ENCODE peak calls at places on chromosome 15, in ten cellular contexts. One of them, this sample, is unnamed. For H3K27me3, the result is how much of the 10 kb centered on the place peaks cover.

GRCh38 chr15:90716317-90716975 is 700 bp upstream of the BLM start:
- DNase-seq in psoas muscle: no peak
- DNase-seq in neural progenitor cell: no peak
- DNase-seq in spleen: no peak
- DNase-seq in fibroblast of lung: peak
- DNase-seq in aorta: no peak
- DNase-seq in lung: no peak
- DNase-seq in endodermal cell: no peak
- DNase-seq in GM23248: peak
- DNase-seq in testis: peak
- DNase-seq in this sample: no peak

GRCh38 chr15:73403171-73403570 is 34.4 kb upstream of the HCN4 start:
- DNase-seq in endodermal cell: no peak
- DNase-seq in neural progenitor cell: no peak
- DNase-seq in aorta: no peak
- DNase-seq in fibroblast of lung: peak
- DNase-seq in psoas muscle: no peak
- DNase-seq in lung: no peak
- DNase-seq in spleen: no peak
- DNase-seq in testis: no peak
- DNase-seq in GM23248: peak
- DNase-seq in this sample: no peak

GRCh38 chr15:93428135-93428534 is 339.1 kb upstream of the RGMA start:
- DNase-seq in neural progenitor cell: peak
- DNase-seq in lung: no peak
- DNase-seq in endodermal cell: no peak
- DNase-seq in testis: no peak
- DNase-seq in aorta: no peak
- DNase-seq in GM23248: no peak
- DNase-seq in fibroblast of lung: no peak
- DNase-seq in psoas muscle: no peak
- DNase-seq in spleen: no peak
- DNase-seq in this sample: no peak

GRCh38 chr15:88257311-88257901 is 867 bp upstream of the NTRK3 start:
- DNase-seq in neural progenitor cell: peak
- DNase-seq in psoas muscle: no peak
- DNase-seq in lung: no peak
- DNase-seq in spleen: no peak
- DNase-seq in endodermal cell: peak
- DNase-seq in testis: no peak
- DNase-seq in aorta: peak
- DNase-seq in fibroblast of lung: peak
- DNase-seq in GM23248: peak
- DNase-seq in this sample: no peak

GRCh38 chr15:59952960-59953359 is 51.2 kb upstream of the FOXB1 start:
- DNase-seq in neural progenitor cell: no peak
- DNase-seq in GM23248: no peak
- DNase-seq in fibroblast of lung: no peak
- DNase-seq in spleen: no peak
- DNase-seq in lung: no peak
- DNase-seq in testis: no peak
- DNase-seq in endodermal cell: no peak
- DNase-seq in aorta: no peak
- DNase-seq in psoas muscle: no peak
- DNase-seq in this sample: no peak

GRCh38 chr15:77504871-77505270 is 84.2 kb downstream of the HMG20A start:
- DNase-seq in testis: no peak
- DNase-seq in aorta: no peak
- DNase-seq in endodermal cell: no peak
- DNase-seq in fibroblast of lung: no peak
- DNase-seq in lung: no peak
- DNase-seq in GM23248: no peak
- DNase-seq in neural progenitor cell: no peak
- DNase-seq in psoas muscle: no peak
- DNase-seq in spleen: no peak
- DNase-seq in this sample: no peak

GRCh38 chr15:52569244-52569585 is 385 bp upstream of the ARPP19 start:
- DNase-seq in neural progenitor cell: no peak
- DNase-seq in endodermal cell: no peak
- DNase-seq in aorta: no peak
- DNase-seq in psoas muscle: no peak
- DNase-seq in spleen: no peak
- DNase-seq in lung: no peak
- DNase-seq in fibroblast of lung: no peak
- DNase-seq in testis: no peak
- DNase-seq in GM23248: no peak
- DNase-seq in this sample: no peak

GRCh38 chr15:27070816-27071215 is 99.8 kb downstream of the GABRG3 start:
- DNase-seq in GM23248: no peak
- DNase-seq in testis: no peak
- DNase-seq in endodermal cell: no peak
- DNase-seq in psoas muscle: no peak
- DNase-seq in spleen: no peak
- DNase-seq in fibroblast of lung: no peak
- DNase-seq in neural progenitor cell: no peak
- DNase-seq in aorta: no peak
- DNase-seq in lung: no peak
- DNase-seq in this sample: no peak

GRCh38 chr15:47182818-47183217 is 534.5 kb upstream of the SEMA6D start:
- DNase-seq in aorta: no peak
- DNase-seq in psoas muscle: no peak
- DNase-seq in testis: no peak
- DNase-seq in endodermal cell: no peak
- DNase-seq in lung: no peak
- DNase-seq in GM23248: no peak
- DNase-seq in fibroblast of lung: no peak
- DNase-seq in spleen: no peak
- DNase-seq in neural progenitor cell: no peak
- DNase-seq in this sample: no peak

GRCh38 chr15:47186071-47186470 is 531.2 kb upstream of the SEMA6D start:
- DNase-seq in psoas muscle: no peak
- DNase-seq in testis: no peak
- DNase-seq in aorta: no peak
- DNase-seq in spleen: no peak
- DNase-seq in GM23248: no peak
- DNase-seq in neural progenitor cell: no peak
- DNase-seq in fibroblast of lung: no peak
- DNase-seq in endodermal cell: no peak
- DNase-seq in lung: no peak
- DNase-seq in this sample: no peak

GRCh38 chr15:47184405-47185221 is 532.7 kb upstream of the SEMA6D start:
- DNase-seq in fibroblast of lung: peak
- DNase-seq in psoas muscle: no peak
- DNase-seq in endodermal cell: peak
- DNase-seq in lung: no peak
- DNase-seq in spleen: peak
- DNase-seq in aorta: peak
- DNase-seq in GM23248: peak
- DNase-seq in testis: peak
- DNase-seq in neural progenitor cell: peak
- DNase-seq in this sample: peak

GRCh38 chr15:47184003-47184404 is 533.3 kb upstream of the SEMA6D start:
- DNase-seq in psoas muscle: peak
- DNase-seq in endodermal cell: no peak
- DNase-seq in testis: peak
- DNase-seq in fibroblast of lung: no peak
- DNase-seq in GM23248: peak
- DNase-seq in spleen: peak
- DNase-seq in neural progenitor cell: peak
- DNase-seq in lung: no peak
- DNase-seq in aorta: peak
- DNase-seq in this sample: peak

DNA sequence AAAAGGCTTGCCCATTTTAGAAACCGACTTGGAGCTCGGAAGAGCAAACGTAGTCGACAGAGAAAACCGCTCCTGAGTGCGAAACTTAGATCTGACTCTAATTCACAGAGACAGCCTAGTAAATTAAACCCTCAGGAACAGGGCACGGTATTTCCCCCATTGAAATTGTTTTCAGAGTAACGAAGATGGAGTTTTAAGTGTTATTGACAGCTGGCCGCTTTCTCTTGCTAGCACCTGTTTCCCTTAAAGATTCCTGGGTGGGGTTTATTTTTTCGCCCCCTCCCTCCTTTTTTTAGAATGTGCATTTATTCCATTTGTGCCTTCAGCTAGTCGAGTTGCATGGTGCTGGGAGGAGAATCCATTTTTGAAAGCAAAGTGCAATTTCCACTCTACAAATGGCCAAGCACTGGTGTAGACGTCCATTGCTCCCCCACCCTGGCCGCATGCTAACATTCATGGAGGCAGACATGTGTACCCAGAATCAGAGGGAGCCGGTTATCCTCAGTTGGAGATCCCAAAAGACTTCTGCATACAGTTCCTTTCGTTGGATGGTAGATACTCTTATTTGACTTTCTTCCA is 532.0 kb upstream of the SEMA6D start:
- DNase-seq in neural progenitor cell: no peak
- DNase-seq in endodermal cell: no peak
- DNase-seq in spleen: no peak
- DNase-seq in fibroblast of lung: no peak
- DNase-seq in lung: no peak
- DNase-seq in aorta: no peak
- DNase-seq in GM23248: no peak
- DNase-seq in psoas muscle: no peak
- DNase-seq in testis: no peak
- DNase-seq in this sample: no peak
- H3K27me3 ChIP-seq in neural progenitor cell: half or more
- H3K27me3 ChIP-seq in endodermal cell: under half
- H3K27me3 ChIP-seq in spleen: under half
- H3K27me3 ChIP-seq in fibroblast of lung: under half
- H3K27me3 ChIP-seq in lung: under half
- H3K27me3 ChIP-seq in aorta: under half
- H3K27me3 ChIP-seq in GM23248: half or more
- H3K27me3 ChIP-seq in psoas muscle: under half
- H3K27me3 ChIP-seq in testis: under half
- H3K27me3 ChIP-seq in this sample: under half

GRCh38 chr15:95024388-95024787 is 793.0 kb downstream of the MCTP2 start:
- DNase-seq in aorta: no peak
- DNase-seq in testis: no peak
- DNase-seq in endodermal cell: peak
- DNase-seq in lung: no peak
- DNase-seq in psoas muscle: no peak
- DNase-seq in fibroblast of lung: peak
- DNase-seq in GM23248: peak
- DNase-seq in spleen: no peak
- DNase-seq in neural progenitor cell: peak
- DNase-seq in this sample: no peak

GRCh38 chr15:95018888-95019545 is 787.7 kb downstream of the MCTP2 start:
- DNase-seq in testis: no peak
- DNase-seq in spleen: no peak
- DNase-seq in psoas muscle: no peak
- DNase-seq in aorta: no peak
- DNase-seq in endodermal cell: peak
- DNase-seq in GM23248: peak
- DNase-seq in fibroblast of lung: peak
- DNase-seq in neural progenitor cell: no peak
- DNase-seq in lung: no peak
- DNase-seq in this sample: no peak

GRCh38 chr15:95019907-95020306 is 788.5 kb downstream of the MCTP2 start:
- DNase-seq in testis: no peak
- DNase-seq in lung: no peak
- DNase-seq in spleen: no peak
- DNase-seq in endodermal cell: no peak
- DNase-seq in aorta: no peak
- DNase-seq in neural progenitor cell: no peak
- DNase-seq in psoas muscle: no peak
- DNase-seq in fibroblast of lung: peak
- DNase-seq in GM23248: peak
- DNase-seq in this sample: no peak

GRCh38 chr15:95017950-95018349 is 786.6 kb downstream of the MCTP2 start:
- DNase-seq in neural progenitor cell: no peak
- DNase-seq in lung: no peak
- DNase-seq in testis: peak
- DNase-seq in aorta: peak
- DNase-seq in fibroblast of lung: peak
- DNase-seq in GM23248: no peak
- DNase-seq in endodermal cell: peak
- DNase-seq in spleen: peak
- DNase-seq in psoas muscle: peak
- DNase-seq in this sample: peak

GRCh38 chr15:95021816-95022215 is 790.5 kb downstream of the MCTP2 start:
- DNase-seq in endodermal cell: no peak
- DNase-seq in GM23248: no peak
- DNase-seq in psoas muscle: no peak
- DNase-seq in lung: no peak
- DNase-seq in testis: no peak
- DNase-seq in neural progenitor cell: no peak
- DNase-seq in fibroblast of lung: no peak
- DNase-seq in aorta: no peak
- DNase-seq in spleen: no peak
- DNase-seq in this sample: no peak
- H3K4me3 ChIP-seq in endodermal cell: no peak
- H3K4me3 ChIP-seq in GM23248: no peak
- H3K4me3 ChIP-seq in psoas muscle: no peak
- H3K4me3 ChIP-seq in lung: no peak
- H3K4me3 ChIP-seq in testis: no peak
- H3K4me3 ChIP-seq in neural progenitor cell: no peak
- H3K4me3 ChIP-seq in fibroblast of lung: no peak
- H3K4me3 ChIP-seq in aorta: no peak
- H3K4me3 ChIP-seq in spleen: no peak
- H3K4me3 ChIP-seq in this sample: no peak

GRCh38 chr15:39511915-39512260 is 69.0 kb upstream of the THBS1 start:
- DNase-seq in lung: no peak
- DNase-seq in spleen: no peak
- DNase-seq in endodermal cell: no peak
- DNase-seq in GM23248: peak
- DNase-seq in testis: no peak
- DNase-seq in neural progenitor cell: no peak
- DNase-seq in fibroblast of lung: peak
- DNase-seq in psoas muscle: no peak
- DNase-seq in aorta: no peak
- DNase-seq in this sample: peak

GRCh38 chr15:39506146-39506545 is 74.7 kb upstream of the THBS1 start:
- DNase-seq in fibroblast of lung: peak
- DNase-seq in GM23248: peak
- DNase-seq in testis: no peak
- DNase-seq in aorta: no peak
- DNase-seq in neural progenitor cell: no peak
- DNase-seq in spleen: no peak
- DNase-seq in lung: no peak
- DNase-seq in endodermal cell: no peak
- DNase-seq in psoas muscle: no peak
- DNase-seq in this sample: no peak

GRCh38 chr15:39511000-39511914 is 69.6 kb upstream of the THBS1 start:
- DNase-seq in spleen: no peak
- DNase-seq in endodermal cell: peak
- DNase-seq in GM23248: peak
- DNase-seq in neural progenitor cell: no peak
- DNase-seq in lung: no peak
- DNase-seq in fibroblast of lung: peak
- DNase-seq in psoas muscle: peak
- DNase-seq in testis: peak
- DNase-seq in aorta: peak
- DNase-seq in this sample: peak

GRCh38 chr15:39508536-39508935 is 72.3 kb upstream of the THBS1 start:
- DNase-seq in psoas muscle: no peak
- DNase-seq in fibroblast of lung: no peak
- DNase-seq in spleen: no peak
- DNase-seq in neural progenitor cell: no peak
- DNase-seq in endodermal cell: no peak
- DNase-seq in aorta: no peak
- DNase-seq in testis: no peak
- DNase-seq in GM23248: no peak
- DNase-seq in lung: no peak
- DNase-seq in this sample: no peak

GRCh38 chr15:39509941-39510845 is 70.7 kb upstream of the THBS1 start:
- DNase-seq in lung: no peak
- DNase-seq in spleen: no peak
- DNase-seq in psoas muscle: peak
- DNase-seq in GM23248: no peak
- DNase-seq in neural progenitor cell: no peak
- DNase-seq in fibroblast of lung: no peak
- DNase-seq in testis: no peak
- DNase-seq in aorta: no peak
- DNase-seq in endodermal cell: no peak
- DNase-seq in this sample: peak
- H3K27ac ChIP-seq in lung: no peak
- H3K27ac ChIP-seq in spleen: no peak
- H3K27ac ChIP-seq in psoas muscle: no peak
- H3K27ac ChIP-seq in GM23248: peak
- H3K27ac ChIP-seq in neural progenitor cell: no peak
- H3K27ac ChIP-seq in fibroblast of lung: no peak
- H3K27ac ChIP-seq in testis: no peak
- H3K27ac ChIP-seq in aorta: no peak
- H3K27ac ChIP-seq in endodermal cell: no peak
- H3K27ac ChIP-seq in this sample: no peak

DNA sequence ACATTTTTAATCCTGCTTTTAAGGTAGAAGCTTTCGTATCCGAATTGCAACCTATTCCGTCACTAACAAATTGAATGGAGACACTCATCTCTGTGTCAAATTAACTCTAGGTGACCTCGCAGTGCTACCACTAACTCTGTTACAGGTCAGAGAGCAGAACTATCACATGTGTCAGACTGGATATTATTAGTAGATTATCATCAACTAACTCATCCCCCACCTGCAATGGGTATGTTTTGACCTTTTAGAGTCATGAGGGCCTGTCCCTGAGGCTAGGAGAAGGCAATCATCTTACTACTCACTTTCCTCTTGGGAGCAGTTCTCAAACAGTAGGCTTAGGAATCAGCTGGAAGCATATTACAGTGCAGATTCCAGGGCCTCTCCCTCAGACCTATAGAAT is 2.0 kb downstream of the GLDN start:
- DNase-seq in psoas muscle: no peak
- DNase-seq in lung: no peak
- DNase-seq in neural progenitor cell: no peak
- DNase-seq in spleen: no peak
- DNase-seq in endodermal cell: no peak
- DNase-seq in fibroblast of lung: no peak
- DNase-seq in aorta: no peak
- DNase-seq in testis: no peak
- DNase-seq in GM23248: no peak
- DNase-seq in this sample: no peak
- H3K27me3 ChIP-seq in psoas muscle: under half
- H3K27me3 ChIP-seq in lung: under half
- H3K27me3 ChIP-seq in neural progenitor cell: half or more
- H3K27me3 ChIP-seq in spleen: under half
- H3K27me3 ChIP-seq in endodermal cell: half or more
- H3K27me3 ChIP-seq in fibroblast of lung: under half
- H3K27me3 ChIP-seq in aorta: under half
- H3K27me3 ChIP-seq in testis: under half
- H3K27me3 ChIP-seq in GM23248: under half
- H3K27me3 ChIP-seq in this sample: under half